ENCODE peak calls at places on chromosomes 1 and 21, in ten cellular contexts. S, K, Y, Z, N, U, E, X, G and W are unnamed samples.

GRCh38 chr1:246107516-246108277 is 399.4 kb downstream of the SMYD3 start:
- DNase-seq in S (no peak), K (no peak), Y (peak; percentile 21), Z (peak; percentile 56), N (no peak), U (no peak), E (no peak), X (no peak), G (no peak), W (peak; percentile 10)

GRCh38 chr21:45228171-45228641 is 59.5 kb downstream of the POFUT2 start:
- DNase-seq in S (peak; percentile 88), K (peak; percentile 70), Y (peak; percentile 81), Z (peak; percentile 99), N (peak; percentile 95), U (no peak), E (no peak), X (peak; percentile 88), G (peak; percentile 89), W (peak; percentile 89)

GRCh38 chr1:95072532-95073419 is at the start of gene ALG14:
- DNase-seq in S (peak; percentile 91), K (peak; percentile 91), Y (peak; percentile 94), Z (peak; percentile 94), N (peak; percentile 94), U (peak; percentile 96), E (peak; percentile 96), X (peak; percentile 91), G (peak; percentile 91), W (peak; percentile 80)

GRCh38 chr1:48790397-48790796 is 13.7 kb upstream of the BEND5 start:
- DNase-seq in S (no peak), K (no peak), Y (no peak), Z (no peak), N (no peak), U (no peak), E (no peak), X (no peak), G (no peak), W (no peak)

GRCh38 chr1:111842411-111842810 is 86.7 kb downstream of the DDX20 start:
- DNase-seq in S (no peak), K (no peak), Y (no peak), Z (no peak), N (no peak), U (no peak), E (no peak), X (no peak), G (no peak), W (no peak)

GRCh38 chr1:225998560-225999226 is 450 bp downstream of the SDE2 start:
- DNase-seq in S (no peak), K (no peak), Y (peak; percentile 34), Z (peak; percentile 51), N (peak; percentile 38), U (no peak), E (no peak), X (no peak), G (no peak), W (no peak)

GRCh38 chr1:85290826-85291225 is 14.4 kb upstream of the BCL10 start:
- DNase-seq in S (no peak), K (no peak), Y (no peak), Z (peak; percentile 70), N (no peak), U (no peak), E (no peak), X (no peak), G (no peak), W (no peak)

GRCh38 chr1:46413596-46413985 is 19.5 kb downstream of the FAAH start:
- DNase-seq in S (no peak), K (peak; percentile 32), Y (no peak), Z (no peak), N (no peak), U (peak; percentile 32), E (peak; percentile 8), X (peak; percentile 30), G (no peak), W (no peak)

GRCh38 chr21:35352066-35352770 is 303.1 kb upstream of the RUNX1 start:
- DNase-seq in S (no peak), K (no peak), Y (no peak), Z (peak; percentile 79), N (no peak), U (no peak), E (no peak), X (no peak), G (no peak), W (peak; percentile 47)

GRCh38 chr1:212490276-212490675 is 57.6 kb downstream of the NENF start:
- DNase-seq in S (no peak), K (no peak), Y (no peak), Z (no peak), N (no peak), U (no peak), E (no peak), X (no peak), G (no peak), W (no peak)

GRCh38 chr1:32539584-32540571 is 651 bp downstream of the ZBTB8A start:
- DNase-seq in S (peak; percentile 14), K (peak; percentile 16), Y (peak; percentile 44), Z (peak; percentile 62), N (peak; percentile 50), U (peak; percentile 46), E (no peak), X (no peak), G (peak; percentile 10), W (no peak)

GRCh38 chr1:180116964-180117763 is 37.5 kb upstream of the QSOX1 start:
- DNase-seq in S (no peak), K (no peak), Y (no peak), Z (no peak), N (peak; percentile 59), U (no peak), E (no peak), X (no peak), G (no peak), W (peak; percentile 42)

GRCh38 chr1:206135248-206135647 is 18.1 kb upstream of the AVPR1B start:
- DNase-seq in S (no peak), K (no peak), Y (no peak), Z (no peak), N (no peak), U (no peak), E (no peak), X (no peak), G (no peak), W (no peak)

GRCh38 chr1:204659061-204659460 is 26.5 kb downstream of the LRRN2 start:
- DNase-seq in S (no peak), K (no peak), Y (no peak), Z (peak; percentile 14), N (peak; percentile 15), U (no peak), E (no peak), X (no peak), G (no peak), W (no peak)

GRCh38 chr1:150576367-150576711 is 3.1 kb downstream of the MCL1 start:
- DNase-seq in S (no peak), K (no peak), Y (no peak), Z (no peak), N (no peak), U (no peak), E (no peak), X (no peak), G (no peak), W (no peak)

GRCh38 chr1:230792691-230793462 is 45.7 kb downstream of the CAPN9 start:
- DNase-seq in S (no peak), K (no peak), Y (peak; percentile 39), Z (peak; percentile 26), N (peak; percentile 50), U (no peak), E (no peak), X (no peak), G (no peak), W (no peak)

GRCh38 chr1:21278208-21278861 is 11.9 kb downstream of the ECE1 start:
- DNase-seq in S (no peak), K (no peak), Y (no peak), Z (no peak), N (no peak), U (peak; percentile 73), E (peak; percentile 35), X (no peak), G (no peak), W (no peak)

GRCh38 chr1:52424238-52424637 is 19.8 kb downstream of the PRPF38A start:
- DNase-seq in S (no peak), K (peak; percentile 18), Y (no peak), Z (peak; percentile 35), N (no peak), U (no peak), E (no peak), X (no peak), G (no peak), W (no peak)

GRCh38 chr1:43994794-43995790 is 3.7 kb downstream of the CCDC24 start:
- DNase-seq in S (peak; percentile 24), K (no peak), Y (peak; percentile 39), Z (peak; percentile 48), N (peak; percentile 49), U (no peak), E (no peak), X (no peak), G (no peak), W (no peak)

GRCh38 chr1:23217421-23218115 is at the start of gene HTR1D:
- DNase-seq in S (peak; percentile 29), K (no peak), Y (no peak), Z (no peak), N (no peak), U (no peak), E (no peak), X (no peak), G (no peak), W (no peak)

GRCh38 chr1:5311634-5312298 is 657.4 kb downstream of the AJAP1 start:
- DNase-seq in S (no peak), K (no peak), Y (no peak), Z (no peak), N (no peak), U (no peak), E (no peak), X (no peak), G (no peak), W (no peak)

GRCh38 chr1:940121-941026 is 16.7 kb downstream of the SAMD11 start:
- DNase-seq in S (no peak), K (no peak), Y (peak; percentile 60), Z (peak; percentile 78), N (peak; percentile 40), U (peak; percentile 74), E (peak; percentile 63), X (no peak), G (no peak), W (no peak)

GRCh38 chr1:225911207-225912130 is 12.6 kb downstream of the PYCR2 start:
- DNase-seq in S (peak; percentile 33), K (peak; percentile 77), Y (no peak), Z (peak; percentile 32), N (no peak), U (peak; percentile 84), E (peak; percentile 52), X (peak; percentile 63), G (no peak), W (no peak)

GRCh38 chr1:11796036-11796828 is 9.5 kb downstream of the MTHFR start:
- DNase-seq in S (no peak), K (no peak), Y (no peak), Z (peak; percentile 42), N (no peak), U (peak; percentile 83), E (no peak), X (no peak), G (no peak), W (no peak)

GRCh38 chr1:2190491-2190976 is 4.0 kb downstream of the FAAP20 start:
- DNase-seq in S (no peak), K (no peak), Y (no peak), Z (no peak), N (peak; percentile 35), U (no peak), E (no peak), X (no peak), G (no peak), W (no peak)

GRCh38 chr21:34908424-34909055 is 140.6 kb downstream of the RUNX1 start:
- DNase-seq in S (no peak), K (no peak), Y (peak; percentile 74), Z (peak; percentile 34), N (peak; percentile 72), U (no peak), E (no peak), X (no peak), G (no peak), W (no peak)

GRCh38 chr1:23559985-23560755 is 869 bp upstream of the ID3 start:
- DNase-seq in S (no peak), K (no peak), Y (no peak), Z (peak; percentile 75), N (no peak), U (no peak), E (peak; percentile 64), X (no peak), G (no peak), W (no peak)

GRCh38 chr21:15421947-15422346 is 307.8 kb upstream of the USP25 start:
- DNase-seq in S (no peak), K (no peak), Y (peak; percentile 43), Z (no peak), N (peak; percentile 48), U (no peak), E (no peak), X (no peak), G (no peak), W (peak; percentile 34)